ENCODE peak calls at places on chromosome 1, in eight cellular contexts. F is MCF 10A; N is endodermal cell; X is mucosa of descending colon; W is kidney epithelial cell; Z is neural progenitor cell; B is ascending aorta; C is CD4-positive, alpha-beta T cell. P is an unnamed sample.

GRCh38 chr1:162388083-162388594 is 6.6 kb downstream of the C1orf226 start:
- DNase-seq in F (no peak), N (peak; percentile 38), X (no peak), W (no peak), Z (no peak), B (no peak), C (no peak), P (no peak)

GRCh38 chr1:85137660-85138059 is 63.2 kb downstream of the SYDE2 start:
- DNase-seq in F (no peak), N (no peak), X (peak; percentile 89), W (peak; percentile 83), Z (no peak), B (no peak), C (no peak), P (no peak)

GRCh38 chr1:206674745-206675175 is 9.9 kb upstream of the MAPKAPK2 start:
- DNase-seq in F (peak; percentile 100), N (no peak), X (peak; percentile 76), W (peak; percentile 84), Z (no peak), B (peak; percentile 89), C (no peak), P (peak; percentile 96)

GRCh38 chr1:16970132-16970910 is 10.1 kb downstream of the MFAP2 start:
- DNase-seq in F (no peak), N (no peak), X (no peak), W (no peak), Z (no peak), B (no peak), C (no peak), P (no peak)

GRCh38 chr1:38735651-38736161 is 123.9 kb downstream of the RRAGC start:
- DNase-seq in F (peak; percentile 14), N (no peak), X (no peak), W (no peak), Z (no peak), B (no peak), C (no peak), P (peak; percentile 40)

GRCh38 chr1:230797376-230798186 is 50.4 kb downstream of the CAPN9 start:
- DNase-seq in F (peak; percentile 83), N (peak; percentile 85), X (peak; percentile 44), W (peak; percentile 26), Z (peak; percentile 81), B (peak; percentile 79), C (no peak), P (peak; percentile 68)

GRCh38 chr1:172955161-172955821 is 95.5 kb downstream of the TNFSF18 start:
- DNase-seq in F (no peak), N (no peak), X (no peak), W (no peak), Z (no peak), B (no peak), C (no peak), P (peak; percentile 89)

GRCh38 chr1:177122869-177123268 is 41.6 kb downstream of the ASTN1 start:
- DNase-seq in F (no peak), N (no peak), X (no peak), W (no peak), Z (no peak), B (no peak), C (no peak), P (no peak)

GRCh38 chr1:235426680-235427079 is 59.5 kb downstream of the TBCE start:
- DNase-seq in F (no peak), N (no peak), X (no peak), W (no peak), Z (no peak), B (peak; percentile 21), C (no peak), P (no peak)

GRCh38 chr1:159927887-159928431 is 2.7 kb upstream of the TAGLN2 start:
- DNase-seq in F (no peak), N (peak; percentile 61), X (no peak), W (no peak), Z (no peak), B (no peak), C (no peak), P (no peak)

GRCh38 chr1:196034080-196034706 is 574.0 kb downstream of the KCNT2 start:
- DNase-seq in F (no peak), N (peak; percentile 79), X (no peak), W (no peak), Z (peak; percentile 86), B (no peak), C (no peak), P (no peak)

GRCh38 chr1:61273167-61273705 is 190.9 kb downstream of the NFIA start:
- DNase-seq in F (no peak), N (no peak), X (no peak), W (no peak), Z (no peak), B (no peak), C (no peak), P (no peak)

GRCh38 chr1:9371951-9372350 is 79.3 kb downstream of the SPSB1 start:
- DNase-seq in F (no peak), N (no peak), X (peak; percentile 47), W (no peak), Z (no peak), B (no peak), C (no peak), P (no peak)

GRCh38 chr1:9368356-9368755 is 75.7 kb downstream of the SPSB1 start:
- DNase-seq in F (no peak), N (no peak), X (no peak), W (no peak), Z (no peak), B (no peak), C (no peak), P (no peak)

GRCh38 chr1:9371391-9371935 is 78.8 kb downstream of the SPSB1 start:
- DNase-seq in F (no peak), N (no peak), X (no peak), W (peak; percentile 80), Z (peak; percentile 65), B (peak; percentile 95), C (no peak), P (peak; percentile 15)

GRCh38 chr1:9367806-9368205 is 75.1 kb downstream of the SPSB1 start:
- DNase-seq in F (no peak), N (no peak), X (no peak), W (no peak), Z (no peak), B (no peak), C (no peak), P (no peak)

GRCh38 chr1:9369964-9370788 is 77.5 kb downstream of the SPSB1 start:
- DNase-seq in F (no peak), N (no peak), X (no peak), W (no peak), Z (no peak), B (no peak), C (no peak), P (no peak)
- TF ChIP-seq CTCF in F (no peak), N (no peak), X (no peak), W (no peak), Z (no peak), B (no peak), C (no peak), P (no peak)

GRCh38 chr1:186540521-186540920 is 79.6 kb upstream of the PDC start:
- DNase-seq in F (no peak), N (no peak), X (no peak), W (no peak), Z (no peak), B (no peak), C (no peak), P (no peak)

GRCh38 chr1:186535388-186536133 is 74.6 kb upstream of the PDC start:
- DNase-seq in F (peak; percentile 95), N (no peak), X (no peak), W (peak; percentile 37), Z (no peak), B (no peak), C (no peak), P (peak; percentile 96)

GRCh38 chr1:186541003-186541402 is 80.1 kb upstream of the PDC start:
- DNase-seq in F (no peak), N (peak; percentile 51), X (no peak), W (no peak), Z (no peak), B (no peak), C (no peak), P (no peak)

GRCh38 chr1:186532481-186532880 is 71.6 kb upstream of the PDC start:
- DNase-seq in F (no peak), N (no peak), X (no peak), W (no peak), Z (no peak), B (no peak), C (no peak), P (no peak)

GRCh38 chr1:186536272-186536905 is 75.5 kb upstream of the PDC start:
- DNase-seq in F (peak; percentile 36), N (no peak), X (no peak), W (no peak), Z (no peak), B (no peak), C (no peak), P (peak; percentile 44)
- TF ChIP-seq CTCF in F (no peak), N (no peak), X (no peak), W (no peak), Z (no peak), B (no peak), C (no peak), P (no peak)

GRCh38 chr1:6987940-6988339 is 202.7 kb downstream of the CAMTA1 start:
- DNase-seq in F (no peak), N (no peak), X (no peak), W (no peak), Z (no peak), B (peak; percentile 37), C (peak; percentile 11), P (no peak)
- TF ChIP-seq CTCF in F (no peak), N (peak; percentile 62), X (no peak), W (no peak), Z (peak; percentile 38), B (no peak), C (no peak), P (peak; percentile 48)

GRCh38 chr1:155304558-155305063 is 3.4 kb upstream of the PKLR start:
- DNase-seq in F (no peak), N (no peak), X (no peak), W (no peak), Z (no peak), B (no peak), C (no peak), P (no peak)

GRCh38 chr1:155309423-155310021 is 856 bp downstream of the FDPS start:
- DNase-seq in F (peak; percentile 57), N (no peak), X (peak; percentile 51), W (no peak), Z (peak; percentile 43), B (no peak), C (no peak), P (no peak)

GRCh38 chr1:155308493-155309422 is at the start of gene FDPS:
- DNase-seq in F (peak; percentile 100), N (peak; percentile 99), X (peak; percentile 98), W (peak; percentile 96), Z (peak; percentile 98), B (peak; percentile 100), C (peak; percentile 94), P (peak; percentile 99)

GRCh38 chr1:155305881-155306391 is 2.7 kb upstream of the FDPS start:
- DNase-seq in F (no peak), N (peak; percentile 46), X (no peak), W (no peak), Z (no peak), B (no peak), C (no peak), P (no peak)

DNA sequence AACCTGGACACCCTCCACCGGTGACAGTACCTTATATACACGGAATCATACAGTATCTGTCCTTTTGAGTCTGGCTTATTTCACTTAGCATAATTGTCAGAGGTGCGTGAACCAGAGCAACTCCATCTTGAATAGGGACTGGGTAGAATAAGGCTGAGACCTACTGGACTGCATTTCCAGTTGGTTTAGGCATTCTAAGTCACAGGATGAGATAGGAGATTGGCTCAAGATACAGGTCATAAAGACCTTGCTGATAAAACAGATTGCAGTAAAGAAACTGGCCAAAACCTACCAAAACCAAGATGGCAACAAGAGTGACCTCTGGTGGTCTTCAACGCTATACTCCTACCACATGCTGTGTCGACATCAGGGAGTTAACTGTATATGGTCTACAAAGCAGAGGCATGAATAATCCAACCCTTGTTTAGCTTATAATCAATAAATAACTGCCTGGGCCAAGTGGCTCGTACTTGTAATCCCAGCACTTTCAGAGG is 1.4 kb upstream of the FDPS start:
- DNase-seq in F (peak; percentile 58), N (peak; percentile 81), X (no peak), W (no peak), Z (peak; percentile 69), B (no peak), C (no peak), P (peak; percentile 42)
- TF ChIP-seq CTCF in F (peak; percentile 21), N (peak; percentile 77), X (no peak), W (peak; percentile 38), Z (peak; percentile 52), B (no peak), C (no peak), P (peak; percentile 68)

P was measured in HFFc6.